ENCODE peak calls at places on chromosomes 6 and 20, in five cellular contexts. D is globus pallidus; W is NCI-H187; V is effector CD4-positive, alpha-beta T cell; N is islet precursor cell. O is an unnamed sample.
A peak's percentile ranks its signal among the peaks of the same experiment; 100 is the strongest.

GRCh38 chr20:33009214-33010132 is 2.0 kb downstream of the BPIFB2 start:
- DNase-seq in V (no peak), N (no peak), W (no peak), D (no peak), O (no peak)

GRCh38 chr6:107698146-107698545 is 126.0 kb downstream of the SCML4 start:
- DNase-seq in W (no peak), N (peak; percentile 64), V (no peak), D (no peak), O (no peak)

GRCh38 chr6:44969446-44970175 is 358.5 kb upstream of the RUNX2 start:
- DNase-seq in W (no peak), N (no peak), D (no peak), V (no peak), O (no peak)

GRCh38 chr6:37205189-37205996 is 35.4 kb downstream of the PIM1 start:
- DNase-seq in D (no peak), W (no peak), V (no peak), N (no peak), O (no peak)

GRCh38 chr6:46793138-46793537 is at the start of gene MEP1A:
- DNase-seq in W (no peak), V (no peak), D (no peak), N (no peak), O (no peak)

GRCh38 chr6:114989279-114989964 is 646.6 kb upstream of the HS3ST5 start:
- DNase-seq in N (no peak), V (no peak), W (no peak), D (no peak), O (no peak)

GRCh38 chr6:114467931-114468330 is 125.1 kb upstream of the HS3ST5 start:
- DNase-seq in V (no peak), W (no peak), N (no peak), D (no peak), O (no peak)

GRCh38 chr20:37475258-37475657 is 45.8 kb upstream of the NNAT start:
- DNase-seq in W (no peak), N (no peak), D (no peak), V (no peak), O (no peak)

GRCh38 chr6:165701005-165701404 is 38.0 kb upstream of the PDE10A start:
- DNase-seq in D (no peak), W (no peak), V (no peak), N (no peak), O (no peak)

GRCh38 chr20:944774-945410 is 28.8 kb upstream of the ANGPT4 start:
- DNase-seq in V (no peak), N (peak; percentile 56), D (no peak), W (no peak), O (no peak)